ENCODE peak calls at places on chromosomes 5 and 9, in six cellular contexts. B is stimulated activated CD8-positive, alpha-beta memory T cell treated with anti-CD3 and anti-CD28 coated beads, Interleukin-4, amount 100 ng/mL, for 1 hour; T is H9; G is frontal cortex; F is EL; C is anterior cingulate cortex. W is an unnamed sample.

GRCh38 chr5:80654054-80654390 is 430 bp upstream of the MSH3 start:
- DNase-seq in B (no peak), T (peak), G (no peak), F (peak), C (no peak), W (no peak)

GRCh38 chr9:97501177-97501971 is at the start of gene TMOD1:
- DNase-seq in B (no peak), T (peak), G (peak), F (peak), C (peak), W (peak)

GRCh38 chr9:135476981-135477380 is 2.6 kb upstream of the PPP1R26 start:
- DNase-seq in B (no peak), T (no peak), G (no peak), F (peak), C (no peak), W (no peak)

GRCh38 chr9:112203536-112203935 is 28.4 kb upstream of the SUSD1 start:
- DNase-seq in B (no peak), T (no peak), G (no peak), F (peak), C (no peak), W (no peak)

GRCh38 chr9:97593960-97594359 is 39.2 kb downstream of the TSTD2 start:
- DNase-seq in B (no peak), T (no peak), G (peak), F (peak), C (no peak), W (no peak)

GRCh38 chr9:108662935-108663334 is 192.9 kb downstream of the ACTL7B start:
- DNase-seq in B (no peak), T (no peak), G (no peak), F (no peak), C (no peak), W (no peak)

GRCh38 chr5:148382961-148383360 is 797 bp upstream of the FBXO38 start:
- DNase-seq in B (no peak), T (no peak), G (no peak), F (no peak), C (no peak), W (no peak)

GRCh38 chr5:81948349-81948748 is 23.5 kb upstream of the ATG10 start:
- DNase-seq in B (no peak), T (no peak), G (no peak), F (no peak), C (no peak), W (no peak)

GRCh38 chr9:108536836-108537601 is 318.8 kb downstream of the ACTL7B start:
- DNase-seq in B (no peak), T (no peak), G (no peak), F (peak), C (no peak), W (no peak)

GRCh38 chr9:117487555-117488175 is 72.8 kb upstream of the ASTN2 start:
- DNase-seq in B (no peak), T (peak), G (peak), F (peak), C (peak), W (peak)

GRCh38 chr5:139671096-139671841 is 23.1 kb downstream of the CXXC5 start:
- DNase-seq in B (no peak), T (no peak), G (no peak), F (no peak), C (peak), W (peak)

GRCh38 chr9:105270711-105271110 is 26.3 kb downstream of the SLC44A1 start:
- DNase-seq in B (no peak), T (no peak), G (no peak), F (no peak), C (no peak), W (no peak)

GRCh38 chr9:79129865-79130480 is 441.8 kb upstream of the TLE4 start:
- DNase-seq in B (no peak), T (no peak), G (peak), F (peak), C (peak), W (peak)

GRCh38 chr9:447230-448025 is 232.8 kb downstream of the DOCK8 start:
- DNase-seq in B (peak), T (no peak), G (no peak), F (no peak), C (no peak), W (no peak)

GRCh38 chr5:34053133-34053532 is 10.1 kb upstream of the C1QTNF3 start:
- DNase-seq in B (no peak), T (no peak), G (no peak), F (peak), C (no peak), W (no peak)

GRCh38 chr5:156552855-156553358 is 225.9 kb downstream of the SGCD start:
- DNase-seq in B (no peak), T (no peak), G (no peak), F (no peak), C (no peak), W (no peak)

GRCh38 chr9:26833792-26834191 is 58.8 kb downstream of the CAAP1 start:
- DNase-seq in B (no peak), T (peak), G (no peak), F (peak), C (no peak), W (no peak)

GRCh38 chr9:108468364-108468763 is 387.4 kb downstream of the ACTL7B start:
- DNase-seq in B (no peak), T (peak), G (no peak), F (peak), C (no peak), W (peak)

GRCh38 chr5:43648499-43649124 is 45.6 kb downstream of the NNT start:
- DNase-seq in B (no peak), T (no peak), G (no peak), F (peak), C (no peak), W (no peak)

GRCh38 chr9:37908698-37909186 is 4.8 kb upstream of the SLC25A51 start:
- DNase-seq in B (no peak), T (no peak), G (no peak), F (peak), C (no peak), W (no peak)

GRCh38 chr9:138119202-138120027 is 241.8 kb downstream of the CACNA1B start:
- DNase-seq in B (no peak), T (no peak), G (no peak), F (no peak), C (no peak), W (peak)

GRCh38 chr9:96344458-96345180 is 38.9 kb downstream of the SLC35D2 start:
- DNase-seq in B (no peak), T (peak), G (peak), F (peak), C (peak), W (peak)

GRCh38 chr5:84255318-84255717 is 129.4 kb downstream of the EDIL3 start:
- DNase-seq in B (no peak), T (no peak), G (no peak), F (peak), C (no peak), W (no peak)

W was measured in head of caudate nucleus.